ENCODE peak calls at places on chromosomes 16 and 17, in four cellular contexts. H, I, C and K are unnamed samples.

GRCh38 chr16:67872631-67873434 is at the start of gene EDC4:
- DNase-seq in H (no peak), I (peak), C (peak), K (peak)

GRCh38 chr16:46702030-46702429 is 12.6 kb downstream of the ORC6 start:
- DNase-seq in H (no peak), I (no peak), C (no peak), K (no peak)

GRCh38 chr17:47801176-47801765 is 20.3 kb downstream of the OSBPL7 start:
- DNase-seq in H (no peak), I (no peak), C (no peak), K (no peak)

GRCh38 chr16:73997340-73997711 is 299.3 kb upstream of the PSMD7 start:
- DNase-seq in H (no peak), I (no peak), C (no peak), K (no peak)

GRCh38 chr17:56305017-56305416 is 151.7 kb downstream of the ANKFN1 start:
- DNase-seq in H (no peak), I (no peak), C (no peak), K (no peak)

GRCh38 chr16:65576631-65577030 is 454.8 kb upstream of the CDH11 start:
- DNase-seq in H (peak), I (no peak), C (no peak), K (peak)

GRCh38 chr17:47231866-47232265 is 21.8 kb upstream of the ITGB3 start:
- DNase-seq in H (no peak), I (no peak), C (no peak), K (no peak)

GRCh38 chr16:58333937-58334336 is 39.1 kb upstream of the PRSS54 start:
- DNase-seq in H (no peak), I (peak), C (no peak), K (no peak)

GRCh38 chr16:85612191-85612800 is 826 bp upstream of the GSE1 start:
- DNase-seq in H (no peak), I (peak), C (peak), K (no peak)

GRCh38 chr16:50666658-50667496 is 14.2 kb downstream of the SNX20 start:
- DNase-seq in H (no peak), I (no peak), C (no peak), K (peak)

GRCh38 chr17:8823279-8823678 is 24.1 kb upstream of the MFSD6L start:
- DNase-seq in H (no peak), I (no peak), C (no peak), K (no peak)

GRCh38 chr17:32277284-32277683 is 11.7 kb downstream of the RHBDL3 start:
- DNase-seq in H (no peak), I (no peak), C (no peak), K (peak)

DNA sequence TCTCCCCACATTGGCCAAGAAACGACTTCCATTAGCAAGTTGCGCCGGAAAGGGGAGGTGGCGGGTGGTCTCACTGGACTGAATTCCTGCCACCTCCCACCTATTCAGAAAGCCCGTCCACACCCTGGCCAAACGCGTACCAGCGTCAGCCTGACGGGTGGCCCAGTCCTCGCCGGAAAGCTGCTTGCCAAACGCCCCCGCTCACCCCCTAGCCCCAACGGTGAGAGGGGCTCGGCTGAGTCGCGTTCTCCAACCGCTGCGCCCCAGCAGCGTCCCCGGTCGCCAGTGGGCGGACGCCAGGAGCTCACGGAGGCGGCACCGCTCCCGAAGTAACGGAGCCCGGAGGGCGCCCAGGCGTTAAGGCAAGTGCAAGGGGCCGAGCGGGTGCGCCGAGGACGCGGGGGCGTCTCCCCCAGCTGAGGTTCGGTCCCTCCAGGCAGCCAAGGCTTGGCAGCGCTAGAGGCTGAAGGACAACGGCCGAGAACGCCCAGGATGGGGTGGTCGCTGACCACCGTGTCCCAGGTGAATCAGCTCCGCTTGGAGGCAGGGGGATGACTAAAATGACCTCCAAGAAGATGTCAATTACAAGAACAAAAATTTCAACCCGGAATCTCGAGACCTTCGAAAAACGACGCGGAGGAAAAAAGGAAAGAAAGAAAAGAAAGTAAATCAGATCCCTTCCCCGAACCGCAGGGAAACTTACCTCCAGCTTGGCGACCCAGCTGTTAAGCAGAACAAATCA is 470.9 kb downstream of the SOX9 start:
- DNase-seq in H (no peak), I (peak), C (no peak), K (peak)
- TF ChIP-seq SP1 in H (no peak), I (no peak), C (no peak), K (no peak)

GRCh38 chr17:61202564-61202963 is 197.1 kb upstream of the TBX2 start:
- DNase-seq in H (no peak), I (no peak), C (no peak), K (no peak)

GRCh38 chr17:61199431-61200348 is 200.0 kb upstream of the TBX2 start:
- DNase-seq in H (no peak), I (no peak), C (no peak), K (no peak)

GRCh38 chr17:61200349-61200735 is 199.3 kb upstream of the TBX2 start:
- DNase-seq in H (peak), I (no peak), C (no peak), K (no peak)

GRCh38 chr17:61203765-61204164 is 195.9 kb upstream of the TBX2 start:
- DNase-seq in H (no peak), I (no peak), C (no peak), K (no peak)

GRCh38 chr17:61201211-61201610 is 198.4 kb upstream of the TBX2 start:
- DNase-seq in H (no peak), I (peak), C (no peak), K (no peak)
- TF ChIP-seq JUN in H (no peak), I (no peak), C (no peak), K (no peak)

GRCh38 chr17:77107506-77108433 is 33.0 kb upstream of the SEC14L1 start:
- DNase-seq in H (no peak), I (no peak), C (peak), K (no peak)

GRCh38 chr17:77106874-77107358 is 33.9 kb upstream of the SEC14L1 start:
- DNase-seq in H (no peak), I (no peak), C (no peak), K (no peak)

GRCh38 chr17:77111916-77112315 is 28.9 kb upstream of the SEC14L1 start:
- DNase-seq in H (no peak), I (no peak), C (no peak), K (no peak)

GRCh38 chr17:77109159-77110005 is 31.4 kb upstream of the SEC14L1 start:
- DNase-seq in H (no peak), I (no peak), C (no peak), K (no peak)

GRCh38 chr17:77110006-77110374 is 30.8 kb upstream of the SEC14L1 start:
- DNase-seq in H (no peak), I (no peak), C (no peak), K (no peak)
- TF ChIP-seq SP1 in H (no peak), I (no peak), C (peak), K (no peak)

DNA sequence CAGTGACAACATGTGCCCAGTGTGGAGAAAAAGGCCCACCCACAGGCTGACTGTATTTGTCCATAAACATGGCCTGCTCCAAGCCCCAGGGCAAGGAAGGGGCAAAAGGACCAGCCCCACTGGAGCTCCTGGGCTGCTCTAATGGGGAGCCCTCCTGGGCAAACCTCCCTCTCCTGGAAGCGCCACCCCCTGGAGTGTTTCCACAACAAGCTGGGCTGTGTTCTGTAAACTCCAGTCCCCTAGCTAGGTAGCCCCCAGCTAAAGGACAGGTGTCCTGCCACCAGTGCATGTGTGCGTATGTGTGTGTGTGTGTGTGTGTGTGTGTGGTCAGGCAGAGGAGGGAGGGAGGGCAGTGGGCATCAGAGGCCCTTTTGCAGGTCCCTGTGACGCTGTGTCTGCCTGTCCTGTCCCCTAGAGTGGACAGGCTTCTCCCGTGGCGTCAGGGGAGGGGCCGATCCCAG is 11.3 kb upstream of the STAC2 start:
- DNase-seq in H (no peak), I (no peak), C (peak), K (no peak)
- TF ChIP-seq JUN in H (no peak), I (no peak), C (no peak), K (no peak)

GRCh38 chr16:1102333-1102700 is 6.3 kb upstream of the C1QTNF8 start:
- DNase-seq in H (no peak), I (no peak), C (no peak), K (no peak)

GRCh38 chr16:1101573-1102332 is 5.7 kb upstream of the C1QTNF8 start:
- DNase-seq in H (no peak), I (no peak), C (no peak), K (no peak)

GRCh38 chr16:1103649-1104005 is 7.6 kb upstream of the C1QTNF8 start:
- DNase-seq in H (no peak), I (no peak), C (no peak), K (no peak)

GRCh38 chr16:1101133-1101532 is 5.1 kb upstream of the C1QTNF8 start:
- DNase-seq in H (no peak), I (no peak), C (no peak), K (no peak)

GRCh38 chr16:1102921-1103648 is 7.0 kb upstream of the C1QTNF8 start:
- DNase-seq in H (no peak), I (no peak), C (peak), K (peak)
- TF ChIP-seq SP1 in H (no peak), I (no peak), C (peak), K (no peak)

GRCh38 chr17:64653985-64654355 is 8.1 kb downstream of the SMURF2 start:
- DNase-seq in H (no peak), I (no peak), C (no peak), K (no peak)
- TF ChIP-seq JUN in H (no peak), I (no peak), C (no peak), K (no peak)